ENCODE peak calls at places on chromosome 17, in eight cellular contexts. S, X, I, L, J, N, G and B are unnamed samples.
A peak's percentile ranks its signal among the peaks of the same experiment; 100 is the strongest.

GRCh38 chr17:50096092-50096491 is 941 bp downstream of the PDK2 start:
- DNase-seq in I (peak; percentile 50), S (no peak), L (no peak), X (no peak), J (no peak), G (no peak), N (no peak), B (no peak)

GRCh38 chr17:50783193-50783660 is 15.9 kb upstream of the ANKRD40CL start:
- DNase-seq in N (peak; percentile 96), L (peak; percentile 96), S (peak; percentile 91), J (peak; percentile 91), I (peak; percentile 85), X (peak; percentile 64), G (peak; percentile 74), B (peak; percentile 61)

GRCh38 chr17:30235386-30236296 is at the start of gene SLC6A4:
- DNase-seq in S (peak; percentile 72), L (peak; percentile 90), N (no peak), J (no peak), G (no peak), X (no peak), I (no peak), B (no peak)

GRCh38 chr17:67810464-67810863 is 14.8 kb upstream of the BPTF start:
- DNase-seq in N (no peak), J (no peak), I (no peak), S (no peak), L (no peak), X (no peak), G (no peak), B (no peak)

GRCh38 chr17:73309727-73310555 is 1.9 kb downstream of the CDC42EP4 start:
- DNase-seq in N (no peak), X (no peak), I (no peak), L (no peak), J (no peak), G (no peak), S (peak; percentile 39), B (no peak)

GRCh38 chr17:80760501-80760900 is 215.9 kb downstream of the RPTOR start:
- DNase-seq in I (no peak), J (no peak), N (no peak), L (no peak), X (no peak), G (peak; percentile 40), S (no peak), B (no peak)

GRCh38 chr17:28142355-28142754 is 99.9 kb downstream of the NLK start:
- DNase-seq in L (no peak), I (no peak), N (no peak), X (no peak), S (no peak), G (no peak), J (no peak), B (no peak)

GRCh38 chr17:29389994-29390855 is at the start of gene TAOK1:
- DNase-seq in N (peak; percentile 99), J (peak; percentile 100), I (peak; percentile 100), X (peak; percentile 97), S (peak; percentile 99), G (peak; percentile 99), L (peak; percentile 99), B (peak; percentile 96)

GRCh38 chr17:79922161-79922569 is 82.9 kb upstream of the CBX4 start:
- DNase-seq in S (no peak), X (no peak), J (no peak), L (peak; percentile 84), N (no peak), G (no peak), I (no peak), B (no peak)

GRCh38 chr17:55527520-55528118 is 16.4 kb upstream of the SMIM36 start:
- DNase-seq in J (no peak), N (peak; percentile 71), L (no peak), S (peak; percentile 75), G (peak; percentile 6), I (no peak), X (no peak), B (peak; percentile 44)

GRCh38 chr17:27506348-27507218 is 50.3 kb downstream of the KSR1 start:
- DNase-seq in G (no peak), X (no peak), L (no peak), N (no peak), I (no peak), J (no peak), S (peak; percentile 87), B (no peak)

GRCh38 chr17:71217769-71218168 is 903.1 kb upstream of the SOX9 start:
- DNase-seq in X (no peak), I (no peak), J (no peak), S (no peak), L (no peak), G (no peak), N (no peak), B (no peak)

GRCh38 chr17:81735181-81736102 is 23.4 kb downstream of the SLC25A10 start:
- DNase-seq in I (peak; percentile 82), J (peak; percentile 75), X (no peak), S (no peak), N (no peak), L (peak; percentile 98), G (peak; percentile 49), B (no peak)

DNA sequence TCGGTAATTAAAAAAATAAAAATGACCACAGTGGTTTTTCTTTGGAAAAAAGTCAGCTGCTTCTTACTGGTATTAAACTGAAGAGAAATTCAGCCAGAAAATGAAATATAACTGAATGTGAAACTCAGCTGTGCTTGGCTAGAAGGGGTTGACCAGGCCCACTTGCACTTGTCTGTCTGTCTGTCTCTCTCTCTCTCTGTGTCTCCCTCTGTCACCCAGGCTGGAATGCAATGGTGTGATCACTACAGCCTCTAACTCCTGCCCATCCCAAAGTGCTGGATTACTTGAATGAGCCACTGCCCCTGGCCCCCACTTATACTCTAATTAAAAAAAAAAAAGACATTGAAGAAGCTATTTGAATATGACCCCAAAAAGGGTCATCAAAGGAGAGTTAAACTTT is 17.3 kb upstream of the AKAP1 start:
- DNase-seq in J (no peak), N (no peak), S (no peak), X (no peak), L (no peak), I (no peak), G (no peak), B (no peak)
- H3K27ac ChIP-seq in J (no peak overlapping the region), N (no peak overlapping the region), S (no peak overlapping the region), X (no peak overlapping the region), L (no peak overlapping the region), I (no peak overlapping the region), G (no peak overlapping the region), B (no peak overlapping the region)

DNA sequence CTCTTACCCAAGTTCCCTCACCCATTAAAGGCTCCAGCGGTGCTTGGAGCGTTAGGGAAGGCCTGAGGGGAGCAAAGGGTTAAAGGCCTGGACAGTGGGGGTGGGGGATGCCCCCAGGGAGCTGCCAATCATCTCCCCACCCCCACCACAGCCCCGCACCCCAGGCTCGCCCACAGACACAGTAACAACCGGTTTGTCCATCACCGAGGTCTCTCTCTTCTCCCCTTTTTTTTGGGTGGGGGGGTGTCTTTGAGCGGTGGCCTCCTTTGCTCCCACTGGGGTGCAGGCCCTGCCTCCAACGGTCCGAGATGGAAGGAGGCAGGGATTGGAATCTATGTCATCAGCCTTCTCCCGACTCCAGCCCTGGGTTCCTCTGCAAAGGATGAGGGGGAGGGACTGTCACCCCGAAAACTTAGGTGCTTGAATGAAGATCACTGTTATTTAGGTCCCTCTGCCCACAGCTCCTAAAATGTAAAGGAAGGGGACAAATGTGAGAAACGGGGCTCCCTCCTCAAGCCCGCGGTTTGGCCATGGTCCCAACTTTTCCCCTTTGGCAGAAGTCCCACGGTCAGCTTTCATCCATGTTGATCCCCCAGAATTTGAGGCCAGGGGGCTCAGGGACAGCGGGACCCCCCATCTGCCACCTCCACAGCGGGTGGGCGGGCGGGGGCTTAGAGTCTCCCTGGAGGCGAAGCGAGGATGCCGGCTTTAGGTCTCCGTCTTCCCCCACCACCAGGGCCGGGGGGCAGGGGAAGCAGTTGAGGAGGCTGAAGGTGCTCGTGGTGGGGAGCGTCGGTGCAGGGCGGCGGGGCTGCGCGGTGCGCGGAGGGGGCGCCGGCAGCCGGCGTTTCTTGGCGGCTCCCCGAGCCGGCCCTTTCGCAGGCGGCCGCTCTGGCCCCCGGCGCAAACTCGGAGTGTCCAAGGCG is 1.7 kb downstream of the EPOP start:
- DNase-seq in G (no peak), L (peak; percentile 81), S (peak; percentile 74), N (no peak), J (no peak), I (no peak), X (no peak), B (no peak)
- H3K4me3 ChIP-seq in G (peak overlapping the region; percentile 61), L (no peak overlapping the region), S (peak overlapping the region; percentile 57), N (peak overlapping the region; percentile 75), J (peak overlapping the region; percentile 66), I (no peak overlapping the region), X (no peak overlapping the region), B (no peak overlapping the region)

GRCh38 chr17:45235071-45236001 is 13.7 kb downstream of the FMNL1 start:
- DNase-seq in G (peak; percentile 55), J (peak; percentile 83), X (peak; percentile 67), N (peak; percentile 87), L (peak; percentile 98), S (peak; percentile 97), I (peak; percentile 85), B (peak; percentile 49)
- H3K27ac ChIP-seq in G (no peak overlapping the region), J (no peak overlapping the region), X (peak overlapping the region; percentile 68), N (peak overlapping the region; percentile 35), L (no peak overlapping the region), S (no peak overlapping the region), I (no peak overlapping the region), B (no peak overlapping the region)

GRCh38 chr17:48558731-48559608 is 14.1 kb upstream of the HOXB2 start:
- DNase-seq in L (no peak), S (no peak), X (no peak), J (peak; percentile 38), I (no peak), G (no peak), N (no peak), B (no peak)

GRCh38 chr17:48558057-48558456 is 13.1 kb upstream of the HOXB2 start:
- DNase-seq in L (no peak), X (no peak), J (peak; percentile 33), G (no peak), N (no peak), S (no peak), I (no peak), B (no peak)

GRCh38 chr17:48555183-48555615 is 10.3 kb upstream of the HOXB2 start:
- DNase-seq in G (peak; percentile 34), L (no peak), J (no peak), I (no peak), X (no peak), N (peak; percentile 93), S (no peak), B (peak; percentile 94)

GRCh38 chr17:48555616-48556533 is 11.0 kb upstream of the HOXB2 start:
- DNase-seq in L (no peak), X (no peak), J (peak; percentile 44), I (no peak), G (peak; percentile 23), S (no peak), N (peak; percentile 62), B (no peak)

DNA sequence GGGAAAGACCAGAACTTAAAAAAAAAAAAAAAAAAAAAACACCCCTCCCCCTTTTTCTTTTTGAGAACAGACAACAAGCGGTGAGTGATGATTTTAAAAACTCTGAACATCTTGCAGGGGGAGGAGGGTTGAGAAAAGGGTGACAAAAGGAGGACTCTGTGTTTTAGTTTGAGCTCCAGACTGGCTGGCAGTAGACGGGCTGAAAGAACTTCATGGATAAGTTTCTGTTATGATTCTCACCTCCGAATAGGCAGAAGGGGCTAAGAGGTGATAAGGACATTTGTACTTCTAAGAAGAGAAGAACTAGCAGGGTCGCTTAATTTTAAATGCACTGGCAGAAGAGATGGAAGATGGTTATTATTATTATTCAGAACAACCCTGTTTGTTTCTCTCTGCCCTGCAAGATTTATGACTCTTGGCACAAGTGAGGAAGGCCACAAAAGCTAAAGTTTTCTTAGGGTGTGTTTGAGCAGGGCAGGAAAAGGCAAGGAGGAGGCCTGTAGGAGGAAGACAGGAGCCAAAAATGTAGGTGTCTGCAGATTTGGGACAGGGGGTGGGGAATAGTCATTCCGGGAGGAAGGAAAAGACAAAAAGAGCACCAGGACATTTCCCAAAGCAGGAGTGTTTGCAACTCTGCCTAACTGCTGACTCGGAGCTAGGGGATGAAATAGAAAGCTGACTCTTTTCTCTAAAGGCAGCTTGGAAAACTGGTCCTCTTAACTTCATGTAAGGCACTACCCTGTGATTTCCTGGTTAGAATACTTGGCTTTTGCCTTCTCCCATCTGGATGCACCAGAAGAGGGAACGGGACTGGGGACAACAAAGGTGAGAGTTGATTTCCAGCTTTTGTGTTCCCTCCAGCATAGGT is 11.9 kb upstream of the HOXB2 start:
- DNase-seq in S (no peak), G (no peak), I (no peak), X (no peak), L (no peak), N (no peak), J (no peak), B (no peak)
- H3K4me3 ChIP-seq in S (no peak overlapping the region), G (no peak overlapping the region), I (no peak overlapping the region), X (no peak overlapping the region), L (no peak overlapping the region), N (no peak overlapping the region), J (peak overlapping the region; percentile 46), B (peak overlapping the region; percentile 56)